ENCODE peak calls at places on chromosomes 5 and 9, in eight cellular contexts. K is DND-41; A is fibroblast of lung; L is endodermal cell; G is CD8-positive, alpha-beta T cell; E is tibial nerve; X is left lung; I is ascending aorta. H is an unnamed sample.

GRCh38 chr9:88775037-88775471 is 216.2 kb upstream of the S1PR3 start:
- DNase-seq in K (no peak), A (peak; percentile 99), L (no peak), G (no peak), E (peak; percentile 73), X (no peak), I (no peak), H (peak; percentile 98)

GRCh38 chr5:77143998-77144836 is 57.1 kb upstream of the ZBED3 start:
- DNase-seq in K (peak; percentile 6), A (peak; percentile 69), L (peak; percentile 90), G (peak; percentile 39), E (peak; percentile 64), X (peak; percentile 73), I (no peak), H (peak; percentile 83)

GRCh38 chr9:127336708-127337352 is 60.1 kb upstream of the SLC2A8 start:
- DNase-seq in K (no peak), A (peak; percentile 94), L (no peak), G (no peak), E (peak; percentile 95), X (peak; percentile 70), I (peak; percentile 54), H (peak; percentile 98)

GRCh38 chr9:84589514-84589913 is 80.0 kb upstream of the NTRK2 start:
- DNase-seq in K (no peak), A (no peak), L (no peak), G (no peak), E (no peak), X (no peak), I (no peak), H (no peak)

GRCh38 chr9:10268500-10269485 is 344.0 kb downstream of the PTPRD start:
- DNase-seq in K (no peak), A (no peak), L (peak; percentile 91), G (no peak), E (no peak), X (no peak), I (no peak), H (peak; percentile 49)

GRCh38 chr9:8946461-8946860 is 1146.9 kb upstream of the DMAC1 start:
- DNase-seq in K (no peak), A (no peak), L (no peak), G (no peak), E (no peak), X (no peak), I (no peak), H (no peak)

GRCh38 chr5:125685771-125686170 is 737.4 kb upstream of the GRAMD2B start:
- DNase-seq in K (no peak), A (peak; percentile 47), L (no peak), G (no peak), E (no peak), X (no peak), I (no peak), H (peak; percentile 1)

GRCh38 chr9:127047971-127048370 is 74.5 kb downstream of the ANGPTL2 start:
- DNase-seq in K (no peak), A (no peak), L (no peak), G (no peak), E (no peak), X (no peak), I (no peak), H (no peak)

GRCh38 chr9:20898885-20899554 is 132.4 kb downstream of the HACD4 start:
- DNase-seq in K (no peak), A (peak; percentile 53), L (no peak), G (no peak), E (no peak), X (no peak), I (no peak), H (peak; percentile 6)

DNA sequence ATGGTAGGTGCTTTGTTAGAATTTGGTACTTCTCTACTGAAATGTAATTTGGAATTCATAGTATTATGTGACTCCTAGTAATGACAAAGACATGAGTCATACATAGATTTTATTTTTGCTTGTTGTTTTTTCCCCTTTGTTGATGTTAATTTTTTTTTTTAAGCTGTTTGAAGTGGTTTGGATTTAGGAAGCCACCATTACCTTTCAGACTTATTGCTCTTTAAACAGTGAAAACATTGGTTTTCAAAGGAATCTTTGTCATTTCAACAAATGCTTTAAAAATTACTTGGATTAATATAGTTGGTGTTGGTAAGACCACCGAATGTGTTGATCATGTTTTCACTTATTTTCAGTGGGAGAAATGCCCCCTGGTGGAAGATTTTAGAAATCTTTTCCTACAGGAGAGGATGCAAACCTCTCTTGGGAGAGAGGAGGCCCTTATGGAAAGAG is 170.1 kb upstream of the PITX1 start:
- DNase-seq in K (no peak), A (peak; percentile 28), L (no peak), G (no peak), E (no peak), X (no peak), I (no peak), H (no peak)
- H3K4me3 ChIP-seq in K (no peak overlapping the region), A (no peak overlapping the region), L (no peak overlapping the region), G (no peak overlapping the region), E (no peak overlapping the region), X (no peak overlapping the region), I (no peak overlapping the region), H (no peak overlapping the region)

GRCh38 chr9:104780796-104781395 is 17.0 kb downstream of the NIPSNAP3B start:
- DNase-seq in K (no peak), A (peak; percentile 12), L (no peak), G (no peak), E (no peak), X (no peak), I (no peak), H (peak; percentile 56)
- TF ChIP-seq CTCF in K (peak; percentile 61), A (peak; percentile 58), L (peak; percentile 40), G (no peak), E (no peak), X (peak; percentile 18), I (peak; percentile 30), H (peak; percentile 55)

GRCh38 chr9:133538851-133539250 is 4.3 kb downstream of the ADAMTSL2 start:
- DNase-seq in K (no peak), A (no peak), L (no peak), G (no peak), E (no peak), X (no peak), I (no peak), H (no peak)
- H3K4me3 ChIP-seq in K (no peak overlapping the region), A (no peak overlapping the region), L (no peak overlapping the region), G (no peak overlapping the region), E (no peak overlapping the region), X (no peak overlapping the region), I (no peak overlapping the region), H (no peak overlapping the region)

DNA sequence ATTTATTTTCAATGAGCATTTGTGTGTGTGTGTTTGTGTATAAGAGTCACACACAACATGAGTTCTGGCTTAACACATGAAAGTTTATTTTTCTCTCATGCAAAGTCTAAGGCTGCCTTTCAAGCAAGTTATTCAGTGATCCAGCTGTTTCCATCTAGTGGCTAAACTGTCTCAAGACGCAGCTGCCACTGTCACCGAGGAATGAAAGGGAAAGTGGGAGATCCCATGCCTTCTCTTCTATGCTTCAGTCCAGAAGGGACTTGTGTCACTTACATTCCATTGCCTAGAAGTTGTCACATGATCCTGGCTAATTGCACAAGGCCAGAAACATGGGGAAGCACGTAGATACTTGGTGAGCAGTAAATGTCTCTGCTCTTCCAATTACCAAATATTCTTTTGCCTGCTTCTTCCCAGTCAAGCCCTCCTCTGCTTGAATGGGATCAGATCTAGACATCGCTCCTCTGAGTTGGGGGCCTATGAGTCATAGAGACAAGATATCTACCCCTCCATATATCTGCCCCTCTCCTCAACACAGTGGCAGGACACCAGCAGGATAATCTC is 30.4 kb upstream of the SLIT3 start:
- DNase-seq in K (no peak), A (no peak), L (no peak), G (no peak), E (no peak), X (no peak), I (no peak), H (no peak)
- TF ChIP-seq CTCF in K (no peak), A (no peak), L (peak; percentile 51), G (no peak), E (no peak), X (no peak), I (no peak), H (no peak)